ENCODE peak calls at places on chromosomes 4 and X, in ten cellular contexts. M is iris pigment epithelial cell; G is T-helper 2 cell; J is activated T-cell treated with anti-CD3 and anti-CD28 coated beads, Interleukin-2, amount 50 U/mL, for 72 hours; O is Peyer's patch; P is activated CD8-positive, alpha-beta memory T cell treated with anti-CD3 and anti-CD28 coated beads for 48 hours; L is vagina; S is AG09309; T is kidney tubule cell; H is NCI-H460. N is an unnamed sample.

GRCh38 chrX:10582945-10583344 is 37.4 kb downstream of the MID1 start:
- DNase-seq in M (peak; percentile 68), G (no peak), J (no peak), O (no peak), P (no peak), L (no peak), S (no peak), T (peak; percentile 20), H (no peak), N (peak; percentile 42)

GRCh38 chr4:44927361-44928061 is 201.2 kb upstream of the GNPDA2 start:
- DNase-seq in M (peak; percentile 19), G (no peak), J (no peak), O (no peak), P (no peak), L (no peak), S (no peak), T (peak; percentile 52), H (peak; percentile 30), N (peak; percentile 1)

GRCh38 chr4:187128226-187128625 is 404.6 kb upstream of the FAT1 start:
- DNase-seq in M (peak; percentile 12), G (no peak), J (no peak), O (no peak), P (no peak), L (no peak), S (peak; percentile 27), T (peak; percentile 87), H (no peak), N (peak; percentile 97)

GRCh38 chrX:130158311-130158710 is 7.3 kb downstream of the AIFM1 start:
- DNase-seq in M (no peak), G (no peak), J (no peak), O (no peak), P (no peak), L (no peak), S (no peak), T (no peak), H (no peak), N (no peak)

GRCh38 chrX:126655061-126655460 is 102.4 kb upstream of the DCAF12L1 start:
- DNase-seq in M (no peak), G (no peak), J (no peak), O (no peak), P (no peak), L (no peak), S (no peak), T (peak; percentile 80), H (no peak), N (no peak)

GRCh38 chr4:136329042-136329662 is 1203.1 kb downstream of the PCDH18 start:
- DNase-seq in M (peak; percentile 7), G (no peak), J (no peak), O (no peak), P (no peak), L (no peak), S (no peak), T (no peak), H (no peak), N (no peak)

GRCh38 chr4:17169699-17170098 is 271.3 kb upstream of the LDB2 start:
- DNase-seq in M (no peak), G (no peak), J (no peak), O (no peak), P (no peak), L (no peak), S (no peak), T (no peak), H (no peak), N (no peak)

GRCh38 chr4:143667461-143667860 is 33.0 kb downstream of the FREM3 start:
- DNase-seq in M (peak; percentile 69), G (no peak), J (no peak), O (no peak), P (no peak), L (no peak), S (no peak), T (peak; percentile 69), H (no peak), N (peak; percentile 35)

GRCh38 chr4:25769251-25769650 is 93.5 kb downstream of the SEL1L3 start:
- DNase-seq in M (peak; percentile 64), G (no peak), J (no peak), O (no peak), P (no peak), L (no peak), S (no peak), T (no peak), H (no peak), N (peak; percentile 64)

GRCh38 chr4:7358100-7358735 is 76.5 kb downstream of the PSAPL1 start:
- DNase-seq in M (peak; percentile 87), G (no peak), J (no peak), O (no peak), P (no peak), L (no peak), S (peak; percentile 74), T (peak; percentile 93), H (no peak), N (peak; percentile 88)

GRCh38 chr4:2426069-2426397 is 7.3 kb downstream of the CFAP99 start:
- DNase-seq in M (no peak), G (no peak), J (no peak), O (no peak), P (no peak), L (no peak), S (no peak), T (no peak), H (no peak), N (no peak)

GRCh38 chr4:26223160-26223559 is 97.7 kb upstream of the RBPJ start:
- DNase-seq in M (peak; percentile 65), G (no peak), J (no peak), O (no peak), P (no peak), L (no peak), S (no peak), T (peak; percentile 83), H (no peak), N (no peak)

GRCh38 chrX:47991263-47992092 is 12.3 kb downstream of the ZNF182 start:
- DNase-seq in M (peak; percentile 82), G (no peak), J (no peak), O (no peak), P (no peak), L (no peak), S (peak; percentile 11), T (peak; percentile 83), H (no peak), N (peak; percentile 87)

GRCh38 chr4:56134272-56134671 is 185.5 kb downstream of the CEP135 start:
- DNase-seq in M (peak; percentile 78), G (no peak), J (no peak), O (no peak), P (no peak), L (no peak), S (no peak), T (no peak), H (no peak), N (peak; percentile 63)

GRCh38 chr4:26609868-26610267 is 26.0 kb downstream of the TBC1D19 start:
- DNase-seq in M (no peak), G (no peak), J (no peak), O (no peak), P (no peak), L (no peak), S (no peak), T (no peak), H (no peak), N (no peak)

GRCh38 chr4:181261279-181261678 is 981.9 kb upstream of the TENM3 start:
- DNase-seq in M (peak; percentile 4), G (no peak), J (no peak), O (no peak), P (no peak), L (no peak), S (no peak), T (no peak), H (peak; percentile 19), N (no peak)

GRCh38 chrX:110173192-110174175 is 144.4 kb downstream of the AMMECR1 start:
- DNase-seq in M (peak; percentile 23), G (no peak), J (no peak), O (no peak), P (no peak), L (peak; percentile 70), S (no peak), T (peak; percentile 44), H (peak; percentile 56), N (peak; percentile 47)

GRCh38 chrX:118117069-118117405 is 427 bp upstream of the KLHL13 start:
- DNase-seq in M (no peak), G (no peak), J (peak; percentile 7), O (no peak), P (no peak), L (no peak), S (no peak), T (no peak), H (no peak), N (no peak)

GRCh38 chrX:153459976-153460375 is 10.4 kb downstream of the HAUS7 start:
- DNase-seq in M (peak; percentile 81), G (no peak), J (no peak), O (no peak), P (no peak), L (no peak), S (no peak), T (peak; percentile 63), H (no peak), N (peak; percentile 17)

GRCh38 chr4:106368678-106369077 is at the start of gene GIMD1:
- DNase-seq in M (no peak), G (no peak), J (no peak), O (no peak), P (no peak), L (no peak), S (no peak), T (no peak), H (no peak), N (no peak)

GRCh38 chrX:77918568-77918967 is 8.1 kb downstream of the ATP7A start:
- DNase-seq in M (peak; percentile 25), G (no peak), J (no peak), O (no peak), P (no peak), L (no peak), S (no peak), T (no peak), H (no peak), N (no peak)

GRCh38 chr4:181971973-181972372 is 271.2 kb upstream of the TENM3 start:
- DNase-seq in M (no peak), G (no peak), J (no peak), O (no peak), P (no peak), L (no peak), S (peak; percentile 48), T (no peak), H (no peak), N (peak; percentile 43)

GRCh38 chr4:40514409-40515025 is 115.1 kb downstream of the RBM47 start:
- DNase-seq in M (no peak), G (no peak), J (no peak), O (peak; percentile 66), P (no peak), L (no peak), S (no peak), T (peak; percentile 86), H (no peak), N (no peak)

GRCh38 chr4:130576218-130576617 is 1480.3 kb downstream of the C4orf33 start:
- DNase-seq in M (no peak), G (no peak), J (no peak), O (no peak), P (no peak), L (no peak), S (no peak), T (no peak), H (no peak), N (no peak)